ENCODE peak calls at places on chromosomes 4 and X, in ten cellular contexts. L, P, I, T, F, X, A, E, U and O are unnamed samples.

GRCh38 chr4:153115322-153116100 is 88.7 kb upstream of the TRIM2 start:
- DNase-seq in L (peak), P (peak), I (no peak), T (no peak), F (peak), X (peak), A (peak), E (peak), U (peak), O (peak)

GRCh38 chrX:71489540-71489939 is 43.4 kb upstream of the OGT start:
- DNase-seq in L (no peak), P (peak), I (no peak), T (no peak), F (no peak), X (no peak), A (no peak), E (no peak), U (no peak), O (no peak)

GRCh38 chr4:132479543-132479942 is 669.6 kb upstream of the PCDH10 start:
- DNase-seq in L (no peak), P (no peak), I (no peak), T (no peak), F (no peak), X (no peak), A (no peak), E (no peak), U (no peak), O (no peak)

GRCh38 chr4:176718881-176719280 is 73.8 kb downstream of the VEGFC start:
- DNase-seq in L (no peak), P (no peak), I (no peak), T (no peak), F (no peak), X (no peak), A (no peak), E (no peak), U (no peak), O (no peak)

GRCh38 chr4:87092389-87093141 is 127.9 kb downstream of the KLHL8 start:
- DNase-seq in L (peak), P (peak), I (no peak), T (no peak), F (peak), X (no peak), A (no peak), E (peak), U (peak), O (no peak)

GRCh38 chr4:115126487-115126886 is 13.1 kb upstream of the NDST4 start:
- DNase-seq in L (no peak), P (no peak), I (peak), T (no peak), F (peak), X (no peak), A (no peak), E (no peak), U (no peak), O (no peak)

GRCh38 chr4:1594871-1595788 is 89.0 kb downstream of the FAM53A start:
- DNase-seq in L (peak), P (no peak), I (no peak), T (no peak), F (no peak), X (no peak), A (no peak), E (no peak), U (no peak), O (no peak)

GRCh38 chrX:108018659-108019381 is 26.0 kb upstream of the VSIG1 start:
- DNase-seq in L (no peak), P (no peak), I (no peak), T (no peak), F (no peak), X (no peak), A (no peak), E (no peak), U (peak), O (no peak)

GRCh38 chr4:46878641-46879040 is 30.4 kb downstream of the COX7B2 start:
- DNase-seq in L (no peak), P (no peak), I (no peak), T (no peak), F (peak), X (no peak), A (no peak), E (no peak), U (no peak), O (no peak)

GRCh38 chr4:127251423-127251822 is 381.3 kb upstream of the INTU start:
- DNase-seq in L (no peak), P (no peak), I (no peak), T (no peak), F (peak), X (no peak), A (no peak), E (peak), U (peak), O (no peak)

GRCh38 chr4:6278801-6279197 is 9.1 kb downstream of the WFS1 start:
- DNase-seq in L (peak), P (no peak), I (no peak), T (no peak), F (peak), X (no peak), A (no peak), E (no peak), U (peak), O (peak)

GRCh38 chr4:29726938-29727337 is 993.2 kb upstream of the PCDH7 start:
- DNase-seq in L (no peak), P (no peak), I (no peak), T (no peak), F (no peak), X (no peak), A (no peak), E (no peak), U (no peak), O (no peak)

GRCh38 chr4:2426711-2427275 is 8.0 kb downstream of the CFAP99 start:
- DNase-seq in L (no peak), P (no peak), I (no peak), T (no peak), F (no peak), X (no peak), A (no peak), E (no peak), U (no peak), O (no peak)

GRCh38 chr4:128715616-128716015 is 93.9 kb upstream of the JADE1 start:
- DNase-seq in L (no peak), P (no peak), I (no peak), T (no peak), F (no peak), X (no peak), A (no peak), E (peak), U (no peak), O (no peak)

GRCh38 chr4:105280338-105280809 is 133.7 kb downstream of the TET2 start:
- DNase-seq in L (no peak), P (peak), I (no peak), T (no peak), F (peak), X (no peak), A (no peak), E (peak), U (no peak), O (no peak)

GRCh38 chrX:17559728-17560379 is 177.4 kb upstream of the SCML1 start:
- DNase-seq in L (no peak), P (peak), I (no peak), T (no peak), F (peak), X (no peak), A (no peak), E (peak), U (no peak), O (no peak)

GRCh38 chrX:74902806-74903205 is 22.4 kb downstream of the NEXMIF start:
- DNase-seq in L (no peak), P (no peak), I (no peak), T (no peak), F (no peak), X (no peak), A (no peak), E (no peak), U (no peak), O (no peak)

GRCh38 chr4:76105652-76106051 is 31.1 kb downstream of the ART3 start:
- DNase-seq in L (no peak), P (no peak), I (no peak), T (no peak), F (no peak), X (no peak), A (no peak), E (no peak), U (no peak), O (no peak)

GRCh38 chr4:156892695-156893211 is 78.8 kb downstream of the PDGFC start:
- DNase-seq in L (no peak), P (no peak), I (no peak), T (no peak), F (no peak), X (no peak), A (no peak), E (peak), U (no peak), O (no peak)

GRCh38 chr4:87839309-87839946 is 6.7 kb downstream of the MEPE start:
- DNase-seq in L (no peak), P (no peak), I (no peak), T (peak), F (peak), X (no peak), A (no peak), E (peak), U (peak), O (no peak)

GRCh38 chrX:22650691-22651090 is 349.1 kb upstream of the DDX53 start:
- DNase-seq in L (no peak), P (no peak), I (no peak), T (no peak), F (no peak), X (no peak), A (no peak), E (no peak), U (no peak), O (no peak)

GRCh38 chrX:2391869-2392606 is 108.7 kb downstream of the DHRSX start:
- DNase-seq in L (no peak), P (peak), I (no peak), T (no peak), F (peak), X (no peak), A (no peak), E (peak), U (no peak), O (no peak)

GRCh38 chr4:133152801-133153526 is 3.9 kb downstream of the PCDH10 start:
- DNase-seq in L (no peak), P (no peak), I (no peak), T (peak), F (peak), X (no peak), A (no peak), E (peak), U (no peak), O (no peak)

GRCh38 chr4:101355767-101356702 is 8.7 kb upstream of the PPP3CA start:
- DNase-seq in L (no peak), P (peak), I (no peak), T (no peak), F (peak), X (no peak), A (no peak), E (peak), U (no peak), O (no peak)

GRCh38 chr4:148116264-148116663 is 325.9 kb downstream of the NR3C2 start:
- DNase-seq in L (no peak), P (no peak), I (peak), T (no peak), F (no peak), X (no peak), A (no peak), E (no peak), U (no peak), O (no peak)

GRCh38 chr4:42150653-42151567 is 1.5 kb downstream of the BEND4 start:
- DNase-seq in L (peak), P (no peak), I (no peak), T (no peak), F (no peak), X (no peak), A (no peak), E (peak), U (peak), O (peak)

GRCh38 chrX:39850630-39851152 is 247.1 kb downstream of the BCOR start:
- DNase-seq in L (no peak), P (no peak), I (peak), T (no peak), F (peak), X (peak), A (no peak), E (peak), U (no peak), O (no peak)

GRCh38 chr4:76641758-76642157 is 206.7 kb downstream of the SHROOM3 start:
- DNase-seq in L (no peak), P (no peak), I (no peak), T (no peak), F (no peak), X (no peak), A (no peak), E (no peak), U (no peak), O (no peak)

GRCh38 chr4:142473218-142473959 is 372.7 kb downstream of the INPP4B start:
- DNase-seq in L (no peak), P (no peak), I (no peak), T (no peak), F (peak), X (no peak), A (no peak), E (no peak), U (peak), O (no peak)

GRCh38 chrX:119374736-119375135 is 24.4 kb upstream of the SLC25A43 start:
- DNase-seq in L (no peak), P (no peak), I (no peak), T (no peak), F (peak), X (no peak), A (no peak), E (no peak), U (no peak), O (no peak)

GRCh38 chrX:1582686-1583437 is 8.5 kb upstream of the AKAP17A start:
- DNase-seq in L (no peak), P (no peak), I (no peak), T (no peak), F (peak), X (no peak), A (no peak), E (peak), U (peak), O (no peak)

GRCh38 chrX:106874075-106874474 is 29.1 kb downstream of the RIPPLY1 start:
- DNase-seq in L (no peak), P (no peak), I (no peak), T (no peak), F (no peak), X (no peak), A (no peak), E (peak), U (peak), O (no peak)

GRCh38 chr4:53659737-53660136 is 68.5 kb upstream of the LNX1 start:
- DNase-seq in L (no peak), P (no peak), I (no peak), T (no peak), F (no peak), X (no peak), A (no peak), E (no peak), U (no peak), O (no peak)